ENCODE peak calls at places on chromosome 14, in ten cellular contexts. K is glutamatergic neuron; F is foreskin fibroblast; N is BJ; T is CD8-positive, alpha-beta T cell; Y is stomach; V is fibroblast of mammary gland; X is dorsolateral prefrontal cortex; C is progenitor cell of endocrine pancreas; J is AG09319. H is an unnamed sample.

GRCh38 chr14:72528059-72528950 is 365.6 kb downstream of the DPF3 start:
- DNase-seq in X (no peak), J (no peak), Y (no peak), T (no peak), N (no peak), V (peak), C (no peak), F (no peak), K (no peak), H (no peak)

GRCh38 chr14:101134161-101134631 is 230.7 kb upstream of the RTL1 start:
- DNase-seq in V (no peak), Y (no peak), C (no peak), N (no peak), J (no peak), K (no peak), T (no peak), F (no peak), X (no peak), H (no peak)

GRCh38 chr14:69373104-69373503 is 25.0 kb downstream of the ERH start:
- DNase-seq in C (no peak), J (no peak), X (no peak), N (no peak), F (no peak), T (no peak), K (no peak), Y (no peak), V (no peak), H (no peak)

GRCh38 chr14:50333010-50333409 is 20.9 kb downstream of the DMAC2L start:
- DNase-seq in K (no peak), N (peak), C (no peak), V (peak), Y (no peak), T (no peak), F (peak), J (no peak), X (no peak), H (no peak)

GRCh38 chr14:96391293-96392118 is 422 bp upstream of the AK7 start:
- DNase-seq in C (peak), J (peak), Y (peak), T (peak), F (peak), V (peak), N (peak), X (peak), K (peak), H (peak)

GRCh38 chr14:36099619-36100018 is 76.9 kb downstream of the PTCSC3 start:
- DNase-seq in Y (no peak), J (no peak), T (no peak), V (no peak), N (no peak), C (no peak), X (no peak), F (no peak), K (no peak), H (no peak)

GRCh38 chr14:32185097-32185496 is 16.7 kb upstream of the RNU6-7 start:
- DNase-seq in N (no peak), Y (no peak), K (no peak), J (no peak), F (no peak), T (no peak), C (no peak), V (no peak), X (no peak), H (no peak)

GRCh38 chr14:24802236-24802635 is 168.2 kb upstream of the GZMB start:
- DNase-seq in K (no peak), J (no peak), X (no peak), V (no peak), Y (no peak), F (no peak), N (no peak), T (no peak), C (no peak), H (no peak)

GRCh38 chr14:73696466-73697390 is 17.5 kb downstream of the PNMA1 start:
- DNase-seq in C (no peak), F (peak), X (no peak), T (no peak), N (peak), K (no peak), J (no peak), Y (no peak), V (peak), H (no peak)

GRCh38 chr14:24943024-24943423 is 106.9 kb downstream of the STXBP6 start:
- DNase-seq in N (no peak), V (peak), C (no peak), J (peak), K (no peak), F (peak), Y (no peak), T (no peak), X (no peak), H (no peak)

DNA sequence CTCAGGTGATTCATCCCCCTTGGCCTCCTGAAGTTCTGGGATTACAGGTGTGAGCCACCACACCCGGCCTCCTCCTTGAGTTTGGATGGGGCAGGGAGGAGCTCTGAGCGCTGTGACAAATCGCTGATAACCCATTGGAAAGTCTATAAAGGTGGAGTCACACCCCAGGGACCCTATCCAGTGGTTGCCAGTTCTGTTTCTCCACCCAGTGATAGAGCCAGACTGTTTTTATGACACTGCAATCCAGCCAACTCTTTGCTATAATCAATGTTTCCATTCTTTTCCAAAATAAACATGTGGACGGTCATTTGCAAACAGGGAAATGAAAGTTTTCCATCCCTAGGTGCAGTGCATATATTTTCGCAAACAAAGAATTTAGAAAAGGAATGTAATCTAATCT is 142.0 kb upstream of the PELI2 start:
- DNase-seq in Y (peak), X (no peak), C (no peak), K (no peak), F (no peak), V (no peak), T (no peak), J (no peak), N (no peak), H (peak)
- TF ChIP-seq CTCF in Y (no peak), X (no peak), C (no peak), K (no peak), F (no peak), V (no peak), T (no peak), J (no peak), N (no peak), H (no peak)

DNA sequence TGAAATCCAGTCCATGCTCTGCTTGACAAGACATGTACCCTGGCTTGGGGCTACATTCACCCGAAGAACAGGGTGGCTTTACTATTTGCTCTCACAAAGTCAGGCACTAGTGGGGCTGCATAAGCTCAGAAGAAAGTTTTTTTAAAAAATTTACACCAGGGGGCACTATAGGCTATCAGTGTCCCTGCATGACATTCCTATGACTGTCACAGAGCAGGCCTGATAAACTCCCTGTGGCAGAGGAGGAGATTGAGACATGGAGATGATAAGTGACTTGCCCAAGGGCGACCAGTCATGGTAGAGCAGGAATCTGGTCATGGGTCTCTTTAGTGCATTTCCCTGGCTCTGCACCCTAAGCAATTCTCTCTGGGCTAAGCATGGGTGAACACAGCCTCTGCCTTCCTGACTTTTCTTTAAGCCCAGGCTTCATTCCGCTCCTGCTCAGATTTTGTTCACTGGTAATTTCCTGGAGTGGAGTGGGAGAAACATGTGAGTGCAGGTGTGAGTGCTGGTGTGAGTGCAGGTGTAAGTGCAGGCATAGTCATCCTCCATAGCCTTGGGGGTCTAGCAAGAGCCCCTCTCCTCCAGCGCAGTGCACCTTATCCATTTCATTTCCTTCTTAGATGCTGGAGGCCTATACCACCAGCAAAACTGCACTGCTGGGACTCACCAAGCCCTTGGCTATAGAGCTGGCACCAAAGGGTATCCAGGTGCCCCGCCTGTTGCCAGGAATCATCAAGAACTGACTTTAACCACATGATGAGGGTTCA is 91.6 kb downstream of the DHRS2 start:
- DNase-seq in X (no peak), T (no peak), V (peak), N (no peak), F (peak), C (no peak), Y (no peak), J (no peak), K (no peak), H (peak)
- TF ChIP-seq CTCF in X (peak), T (no peak), V (peak), N (peak), F (peak), C (peak), Y (no peak), J (peak), K (peak), H (peak)

GRCh38 chr14:89955418-89956293 is at the start of gene TDP1:
- DNase-seq in N (peak), K (peak), C (peak), T (peak), Y (peak), V (peak), X (peak), F (peak), J (peak), H (peak)
- TF ChIP-seq CTCF in N (peak), K (no peak), C (peak), T (no peak), Y (no peak), V (no peak), X (no peak), F (no peak), J (no peak), H (no peak)

DNA sequence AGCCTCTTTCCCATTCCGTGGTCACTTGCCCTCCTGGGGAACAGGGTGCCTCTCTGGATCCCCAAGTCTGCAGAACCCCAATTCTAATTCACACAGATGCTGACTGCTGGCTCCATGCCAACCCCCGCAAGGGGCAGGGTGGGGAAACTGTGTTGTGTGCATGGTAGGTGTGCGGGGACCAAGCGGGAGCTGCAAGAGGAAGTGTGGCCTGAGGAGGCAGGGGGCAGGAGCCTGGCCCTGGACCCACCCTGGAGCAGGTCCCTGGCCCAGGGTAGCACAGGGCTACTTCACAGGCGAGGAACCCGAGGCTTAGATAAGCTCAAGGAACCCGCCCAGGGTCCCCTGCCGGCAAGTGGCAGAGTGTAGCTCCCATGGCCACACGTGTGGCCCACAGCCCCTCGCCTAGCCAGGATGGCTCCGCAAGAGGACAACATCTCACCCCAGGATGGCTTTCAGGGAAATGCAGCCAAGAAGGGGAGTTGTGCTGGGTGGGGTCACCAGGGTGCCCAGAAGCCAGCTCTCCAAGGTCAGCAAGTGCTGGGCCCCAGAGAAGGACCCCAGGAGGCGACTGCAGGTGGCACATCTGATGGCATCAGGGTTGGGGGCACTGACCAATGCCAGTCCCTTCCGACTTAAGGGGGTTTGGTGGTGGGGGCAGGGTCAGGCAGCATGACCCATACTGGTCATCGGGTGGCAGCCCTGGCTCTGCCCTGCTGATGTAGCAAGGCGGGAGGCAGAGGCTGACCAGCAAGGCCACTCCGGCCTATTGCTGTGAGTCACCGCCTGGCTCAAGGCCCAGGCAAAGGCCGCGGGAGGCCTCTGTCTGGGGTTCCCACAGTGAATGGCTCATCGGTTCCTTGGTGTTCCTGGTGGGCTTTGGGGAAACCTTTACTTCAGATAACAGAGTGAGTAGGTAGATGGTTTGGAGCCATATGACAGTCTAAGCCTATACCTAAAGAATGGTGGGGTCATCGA is 37.3 kb upstream of the EML1 start:
- DNase-seq in N (peak), J (peak), K (no peak), Y (peak), C (no peak), T (no peak), V (peak), F (peak), X (peak), H (no peak)
- TF ChIP-seq CTCF in N (no peak), J (no peak), K (no peak), Y (no peak), C (no peak), T (no peak), V (no peak), F (no peak), X (peak), H (no peak)

GRCh38 chr14:64566651-64567122 is 16.9 kb downstream of the PPP1R36 start:
- DNase-seq in T (no peak), C (no peak), F (peak), X (no peak), K (no peak), J (no peak), Y (no peak), V (peak), N (no peak), H (no peak)
- TF ChIP-seq CTCF in T (no peak), C (no peak), F (no peak), X (no peak), K (no peak), J (no peak), Y (no peak), V (no peak), N (no peak), H (no peak)

GRCh38 chr14:102913341-102914211 is 8.9 kb upstream of the AMN start:
- DNase-seq in F (no peak), J (no peak), T (no peak), C (no peak), N (no peak), V (no peak), Y (no peak), K (no peak), X (no peak), H (no peak)
- TF ChIP-seq CTCF in F (no peak), J (no peak), T (no peak), C (peak), N (no peak), V (no peak), Y (no peak), K (peak), X (no peak), H (no peak)

H was measured in LNCaP clone FGC.